ENCODE peak calls at places on chromosomes 5 and 9, in four cellular contexts. P is T1000; W is neuronal stem cell; U is stimulated activated CD8-positive, alpha-beta memory T cell treated with anti-CD3 and anti-CD28 coated beads, Interleukin-2, amount 100 ng/mL, for 48 hours. C is an unnamed sample.

GRCh38 chr9:127838375-127839078 is 15.9 kb downstream of the ENG start:
- DNase-seq in U (no peak), P (peak), W (no peak), C (peak)

GRCh38 chr9:12414514-12414913 is 278.7 kb upstream of the TYRP1 start:
- DNase-seq in P (no peak), U (no peak), W (no peak), C (no peak)

GRCh38 chr9:22913026-22913425 is 466.4 kb downstream of the DMRTA1 start:
- DNase-seq in P (no peak), W (no peak), U (no peak), C (no peak)

GRCh38 chr5:132134384-132134783 is 60.8 kb downstream of the CSF2 start:
- DNase-seq in W (no peak), U (no peak), P (no peak), C (no peak)

GRCh38 chr5:176151286-176151685 is 86.9 kb upstream of the SIMC1 start:
- DNase-seq in P (no peak), U (no peak), W (no peak), C (no peak)

GRCh38 chr5:72224946-72225427 is 95.1 kb downstream of the MRPS27 start:
- DNase-seq in W (no peak), P (no peak), U (no peak), C (no peak)

GRCh38 chr5:59055745-59056448 is 473.0 kb downstream of the RAB3C start:
- DNase-seq in W (no peak), U (no peak), P (no peak), C (peak)

GRCh38 chr5:74185599-74185998 is 454.9 kb downstream of the ENC1 start:
- DNase-seq in U (no peak), P (no peak), W (no peak), C (no peak)

GRCh38 chr5:86909461-86909881 is 291.7 kb downstream of the COX7C start:
- DNase-seq in P (no peak), W (no peak), U (no peak), C (no peak)

GRCh38 chr5:65722575-65723424 is 795 bp downstream of the NLN start:
- DNase-seq in U (no peak), P (peak), W (peak), C (peak)

GRCh38 chr5:73215891-73216610 is 43.1 kb downstream of the TMEM174 start:
- DNase-seq in P (peak), W (peak), U (peak), C (peak)

GRCh38 chr9:89351584-89351983 is 33.3 kb downstream of the SECISBP2 start:
- DNase-seq in P (no peak), W (no peak), U (no peak), C (no peak)

GRCh38 chr5:103778915-103779314 is 216.3 kb upstream of the NUDT12 start:
- DNase-seq in W (no peak), U (no peak), P (no peak), C (no peak)

GRCh38 chr5:31187591-31187990 is 5.9 kb upstream of the CDH6 start:
- DNase-seq in U (no peak), W (no peak), P (no peak), C (no peak)

GRCh38 chr9:126709241-126709640 is 95.5 kb downstream of the LMX1B start:
- DNase-seq in P (no peak), W (no peak), U (no peak), C (no peak)

GRCh38 chr5:110413856-110414255 is 312.6 kb downstream of the TMEM232 start:
- DNase-seq in U (no peak), W (no peak), P (no peak), C (no peak)

GRCh38 chr9:7123743-7124142 is 366.0 kb downstream of the KDM4C start:
- DNase-seq in P (no peak), U (no peak), W (no peak), C (no peak)

GRCh38 chr9:129726322-129727160 is 26.3 kb downstream of the PTGES start:
- DNase-seq in W (peak), U (peak), P (no peak), C (peak)

GRCh38 chr9:93257808-93258331 is 73.9 kb downstream of the WNK2 start:
- DNase-seq in P (no peak), W (no peak), U (no peak), C (no peak)

GRCh38 chr5:73388371-73388684 is 60.2 kb downstream of the FOXD1 start:
- DNase-seq in U (no peak), P (no peak), W (no peak), C (no peak)

GRCh38 chr5:35857606-35858205 is 1.0 kb downstream of the IL7R start:
- DNase-seq in W (no peak), U (no peak), P (no peak), C (no peak)

GRCh38 chr5:94266170-94266569 is 352.2 kb downstream of the KIAA0825 start:
- DNase-seq in P (no peak), U (no peak), W (no peak), C (no peak)

GRCh38 chr5:163408311-163408923 is 29.0 kb upstream of the CCNG1 start:
- DNase-seq in U (peak), W (peak), P (no peak), C (peak)

GRCh38 chr5:56012281-56012963 is 17.7 kb upstream of the IL6ST start:
- DNase-seq in P (no peak), U (no peak), W (no peak), C (no peak)

GRCh38 chr5:179923422-179923821 is 15.7 kb upstream of the TBC1D9B start:
- DNase-seq in W (no peak), P (no peak), U (no peak), C (no peak)

GRCh38 chr9:136543830-136544548 is 1.9 kb downstream of the NOTCH1 start:
- DNase-seq in U (no peak), P (no peak), W (no peak), C (no peak)

GRCh38 chr5:176916337-176916736 is 17.2 kb upstream of the HK3 start:
- DNase-seq in U (no peak), P (no peak), W (no peak), C (peak)

GRCh38 chr5:97501965-97502305 is 318.9 kb upstream of the RIOK2 start:
- DNase-seq in W (no peak), P (no peak), U (no peak), C (no peak)

GRCh38 chr5:388266-389196 is 54.4 kb upstream of the EXOC3 start:
- DNase-seq in W (no peak), P (no peak), U (no peak), C (no peak)

GRCh38 chr5:119742311-119742710 is 113.0 kb downstream of the FAM170A start:
- DNase-seq in U (no peak), W (no peak), P (no peak), C (no peak)

GRCh38 chr9:89924611-89925010 is 319.8 kb downstream of the GADD45G start:
- DNase-seq in W (no peak), U (no peak), P (no peak), C (no peak)

GRCh38 chr9:113511856-113512761 is 48.6 kb downstream of the RGS3 start:
- DNase-seq in P (no peak), U (peak), W (no peak), C (no peak)

GRCh38 chr5:145834917-145835838 is at the start of gene PRELID2:
- DNase-seq in W (peak), U (peak), P (peak), C (peak)

GRCh38 chr5:131634666-131634995 is 398 bp downstream of the RAPGEF6 start:
- DNase-seq in W (peak), U (peak), P (peak), C (peak)

GRCh38 chr5:80208337-80208736 is 47.5 kb downstream of the SERINC5 start:
- DNase-seq in W (no peak), U (no peak), P (no peak), C (no peak)